ENCODE peak calls at places on chromosomes 6 and 20, in eight cellular contexts. U, R, M, G, E, S, L and O are unnamed samples.

GRCh38 chr20:60294627-60295026 is 336.4 kb downstream of the CDH26 start:
- DNase-seq in U (no peak), L (no peak), S (no peak), G (no peak), M (no peak), R (no peak), E (no peak), O (no peak)

GRCh38 chr20:63552481-63553249 is 1.3 kb upstream of the FNDC11 start:
- DNase-seq in U (peak), E (no peak), L (peak), S (no peak), G (peak), M (no peak), R (peak), O (no peak)

GRCh38 chr20:44104807-44105517 is 82.0 kb downstream of the JPH2 start:
- DNase-seq in M (no peak), S (no peak), U (no peak), E (no peak), L (no peak), G (no peak), R (no peak), O (no peak)

GRCh38 chr20:46523696-46524328 is 10.5 kb upstream of the ZNF334 start:
- DNase-seq in M (no peak), G (no peak), S (no peak), U (peak), E (no peak), R (no peak), L (peak), O (no peak)

GRCh38 chr20:2866236-2866635 is 7.0 kb upstream of the PTPRA start:
- DNase-seq in U (no peak), G (no peak), M (no peak), L (no peak), S (no peak), R (no peak), E (no peak), O (no peak)

GRCh38 chr6:110581682-110582081 is 105.3 kb upstream of the SLC22A16 start:
- DNase-seq in G (no peak), S (no peak), R (no peak), M (no peak), L (no peak), E (no peak), U (no peak), O (no peak)

GRCh38 chr6:5569491-5569890 is 308.2 kb downstream of the FARS2 start:
- DNase-seq in U (no peak), M (no peak), L (no peak), S (no peak), G (no peak), R (no peak), E (no peak), O (no peak)

GRCh38 chr20:41005361-41005729 is 23.3 kb upstream of the TOP1 start:
- DNase-seq in S (peak), L (no peak), G (no peak), R (no peak), E (no peak), M (no peak), U (no peak), O (peak)

GRCh38 chr20:2822073-2822472 is 5.9 kb downstream of the TMEM239 start:
- DNase-seq in E (no peak), S (no peak), L (peak), U (no peak), R (peak), M (peak), G (peak), O (no peak)

GRCh38 chr6:132228894-132229293 is 172.4 kb downstream of the MOXD1 start:
- DNase-seq in G (no peak), U (no peak), M (no peak), R (no peak), E (no peak), L (no peak), S (no peak), O (no peak)

GRCh38 chr6:110054664-110055386 is 76.7 kb downstream of the GPR6 start:
- DNase-seq in R (no peak), E (no peak), S (no peak), G (no peak), U (no peak), L (no peak), M (peak), O (no peak)

GRCh38 chr6:153790048-153790447 is 249.0 kb upstream of the OPRM1 start:
- DNase-seq in E (no peak), S (no peak), M (no peak), U (no peak), R (no peak), G (no peak), L (no peak), O (peak)

GRCh38 chr20:63957004-63957689 is 931 bp upstream of the UCKL1 start:
- DNase-seq in S (peak), L (peak), G (no peak), R (peak), M (no peak), E (peak), U (peak), O (no peak)

GRCh38 chr20:33275215-33275614 is 7.8 kb upstream of the BPIFB1 start:
- DNase-seq in U (no peak), G (no peak), E (no peak), L (no peak), R (no peak), M (no peak), S (no peak), O (no peak)

GRCh38 chr6:125658759-125659431 is 90.5 kb upstream of the HEY2 start:
- DNase-seq in L (no peak), E (no peak), G (no peak), S (no peak), R (no peak), U (no peak), M (no peak), O (no peak)

GRCh38 chr20:25025091-25025861 is 32.7 kb downstream of the ACSS1 start:
- DNase-seq in G (no peak), E (no peak), M (no peak), U (no peak), L (no peak), R (no peak), S (no peak), O (no peak)

GRCh38 chr6:34047913-34048867 is 97.7 kb downstream of the GRM4 start:
- DNase-seq in E (no peak), R (no peak), U (no peak), S (no peak), L (no peak), M (no peak), G (no peak), O (no peak)

GRCh38 chr6:122558027-122558426 is 52.2 kb upstream of the PKIB start:
- DNase-seq in U (no peak), M (no peak), R (no peak), G (no peak), E (no peak), L (no peak), S (no peak), O (no peak)

GRCh38 chr6:89299451-89299850 is 15.6 kb downstream of the GABRR2 start:
- DNase-seq in R (no peak), M (no peak), S (no peak), E (no peak), U (no peak), G (no peak), L (no peak), O (no peak)

GRCh38 chr6:152943260-152943897 is 39.5 kb downstream of the FBXO5 start:
- DNase-seq in M (no peak), S (no peak), G (no peak), R (no peak), L (no peak), U (no peak), E (no peak), O (no peak)

GRCh38 chr6:168641455-168641854 is 200.5 kb downstream of the SMOC2 start:
- DNase-seq in M (no peak), E (no peak), L (no peak), U (no peak), R (no peak), G (no peak), S (no peak), O (no peak)

GRCh38 chr6:43221046-43221773 is 8.1 kb downstream of the DNPH1 start:
- DNase-seq in R (no peak), U (no peak), M (peak), S (no peak), G (no peak), L (no peak), E (no peak), O (no peak)

GRCh38 chr6:144617231-144618199 is 332.4 kb downstream of the UTRN start:
- DNase-seq in M (no peak), S (no peak), R (no peak), G (no peak), E (no peak), L (no peak), U (no peak), O (no peak)

GRCh38 chr20:11207749-11208502 is 534.1 kb upstream of the JAG1 start:
- DNase-seq in L (no peak), M (peak), G (no peak), R (no peak), E (no peak), U (no peak), S (no peak), O (peak)